ENCODE peak calls at places on chromosome 16, in four cellular contexts. One of them, this sample, is unnamed.
A peak's percentile ranks its signal among the peaks of the same experiment; 100 is the strongest.

GRCh38 chr16:5615868-5616642 is 518.5 kb upstream of the EEF2KMT start:
- DNase-seq in thoracic aorta: no peak
- DNase-seq in small intestine: peak; percentile 46
- DNase-seq in IMR-90: no peak
- DNase-seq in this sample: peak; percentile 4

GRCh38 chr16:78605548-78606097 is 506.2 kb downstream of the WWOX start:
- DNase-seq in thoracic aorta: no peak
- DNase-seq in small intestine: no peak
- DNase-seq in IMR-90: no peak
- DNase-seq in this sample: no peak

GRCh38 chr16:1300664-1301476 is 8.6 kb upstream of the UBE2I start:
- DNase-seq in thoracic aorta: no peak
- DNase-seq in small intestine: peak; percentile 65
- DNase-seq in IMR-90: peak; percentile 22
- DNase-seq in this sample: peak; percentile 88

GRCh38 chr16:70772493-70772892 is 28.5 kb downstream of the VAC14 start:
- DNase-seq in thoracic aorta: no peak
- DNase-seq in small intestine: no peak
- DNase-seq in IMR-90: peak; percentile 44
- DNase-seq in this sample: no peak

GRCh38 chr16:84726079-84726669 is 26.4 kb downstream of the USP10 start:
- DNase-seq in thoracic aorta: peak; percentile 62
- DNase-seq in small intestine: peak; percentile 91
- DNase-seq in IMR-90: peak; percentile 85
- DNase-seq in this sample: peak; percentile 94

GRCh38 chr16:54077412-54077821 is 209.2 kb downstream of the IRX3 start:
- DNase-seq in thoracic aorta: no peak
- DNase-seq in small intestine: no peak
- DNase-seq in IMR-90: peak; percentile 81
- DNase-seq in this sample: no peak

GRCh38 chr16:57133101-57133500 is 40.7 kb downstream of the CPNE2 start:
- DNase-seq in thoracic aorta: no peak
- DNase-seq in small intestine: no peak
- DNase-seq in IMR-90: no peak
- DNase-seq in this sample: no peak

GRCh38 chr16:11232852-11233726 is 22.9 kb downstream of the SOCS1 start:
- DNase-seq in thoracic aorta: no peak
- DNase-seq in small intestine: peak; percentile 73
- DNase-seq in IMR-90: no peak
- DNase-seq in this sample: no peak

DNA sequence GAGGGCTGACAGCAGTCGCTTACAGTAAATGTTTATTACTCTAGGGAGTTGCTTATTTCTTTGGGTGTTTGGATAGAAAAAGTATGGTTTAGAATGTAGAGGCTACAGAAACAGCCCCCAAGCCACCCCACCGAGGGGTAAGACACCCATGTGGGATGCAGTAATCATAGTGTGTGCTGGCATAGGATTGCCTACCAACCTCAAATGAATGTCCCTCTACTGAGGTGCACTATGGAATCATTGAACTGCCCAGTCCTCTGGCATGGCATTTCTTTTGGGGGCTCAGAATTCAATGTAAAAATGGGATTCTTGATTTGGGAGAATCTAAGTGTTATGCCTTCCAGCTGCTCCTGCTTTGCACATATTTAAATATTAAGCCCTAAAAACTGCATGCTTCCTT is 46.8 kb downstream of the ZNF267 start:
- DNase-seq in thoracic aorta: no peak
- DNase-seq in small intestine: no peak
- DNase-seq in IMR-90: no peak
- DNase-seq in this sample: no peak
- H3K9me3 ChIP-seq in thoracic aorta: peaks cover 79% of the 10 kb centered on the region
- H3K9me3 ChIP-seq in small intestine: peaks cover 5% of the 10 kb centered on the region
- H3K9me3 ChIP-seq in IMR-90: peaks cover 38% of the 10 kb centered on the region
- H3K9me3 ChIP-seq in this sample: peaks cover 8% of the 10 kb centered on the region

GRCh38 chr16:27538508-27538907 is 11.2 kb downstream of the GTF3C1 start:
- DNase-seq in thoracic aorta: no peak
- DNase-seq in small intestine: no peak
- DNase-seq in IMR-90: no peak
- DNase-seq in this sample: no peak
- H3K36me3 ChIP-seq in thoracic aorta: peaks cover 69% of the 10 kb centered on the region
- H3K36me3 ChIP-seq in small intestine: peaks cover 26% of the 10 kb centered on the region
- H3K36me3 ChIP-seq in IMR-90: peaks cover 67% of the 10 kb centered on the region
- H3K36me3 ChIP-seq in this sample: peaks cover 85% of the 10 kb centered on the region

GRCh38 chr16:35562471-35562870 is 2103.1 kb downstream of the TP53TG3F start:
- DNase-seq in thoracic aorta: no peak
- DNase-seq in small intestine: no peak
- DNase-seq in IMR-90: no peak
- DNase-seq in this sample: no peak
- H3K9me3 ChIP-seq in thoracic aorta: no peaks in the 10 kb centered on the region
- H3K9me3 ChIP-seq in small intestine: no peaks in the 10 kb centered on the region
- H3K9me3 ChIP-seq in IMR-90: peaks cover 14% of the 10 kb centered on the region
- H3K9me3 ChIP-seq in this sample: no peaks in the 10 kb centered on the region

DNA sequence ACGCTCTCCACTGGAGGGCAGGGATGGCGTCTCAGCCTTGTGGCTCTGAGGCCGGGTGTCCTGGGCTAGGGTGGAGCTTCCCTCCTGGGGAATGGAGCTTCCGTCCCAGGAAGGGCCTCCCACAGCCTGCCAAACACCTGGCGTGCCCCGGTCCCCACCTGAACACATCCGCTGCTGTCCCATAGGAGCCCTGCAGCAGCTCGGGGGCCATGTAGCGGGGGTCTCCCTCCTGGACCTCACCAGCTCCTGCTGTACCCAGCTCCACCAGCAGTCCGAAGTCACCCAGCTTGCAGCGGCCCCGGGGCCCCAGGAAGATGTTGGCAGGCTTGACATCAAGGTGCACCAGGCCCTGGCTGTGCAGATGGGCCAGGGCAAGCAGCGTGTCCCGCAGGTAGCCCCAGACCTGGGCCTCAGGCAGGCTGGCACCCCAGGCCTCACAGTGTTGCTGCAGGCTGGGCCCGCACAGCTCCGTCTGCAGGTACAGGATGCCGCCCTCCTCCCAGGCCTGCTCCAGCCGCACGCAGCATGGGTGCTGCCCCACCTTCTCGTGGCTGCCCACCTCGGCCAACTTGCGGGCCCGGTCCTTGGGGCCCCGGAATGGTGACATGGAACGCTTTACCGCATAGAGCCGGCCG is 5.0 kb downstream of the PKMYT1 start:
- DNase-seq in thoracic aorta: no peak
- DNase-seq in small intestine: no peak
- DNase-seq in IMR-90: no peak
- DNase-seq in this sample: no peak
- H3K36me3 ChIP-seq in thoracic aorta: no peaks in the 10 kb centered on the region
- H3K36me3 ChIP-seq in small intestine: no peaks in the 10 kb centered on the region
- H3K36me3 ChIP-seq in IMR-90: peaks cover 2% of the 10 kb centered on the region
- H3K36me3 ChIP-seq in this sample: peaks cover 92% of the 10 kb centered on the region

This sample was measured in HAP-1.